ENCODE peak calls at places on chromosomes 6 and 20, in seven cellular contexts. One of them, this sample, is unnamed.

GRCh38 chr6:24524801-24525200 is 30.0 kb downstream of the ALDH5A1 start:
- DNase-seq in prostate gland: no peak
- DNase-seq in ovary: no peak
- DNase-seq in body of pancreas: no peak
- DNase-seq in H9: peak; percentile 37
- DNase-seq in left ventricle myocardium inferior: no peak
- DNase-seq in breast epithelium: no peak
- DNase-seq in this sample: no peak

GRCh38 chr6:53926505-53926904 is 131.7 kb downstream of the LRRC1 start:
- DNase-seq in prostate gland: no peak
- DNase-seq in ovary: no peak
- DNase-seq in body of pancreas: no peak
- DNase-seq in H9: no peak
- DNase-seq in left ventricle myocardium inferior: no peak
- DNase-seq in breast epithelium: no peak
- DNase-seq in this sample: no peak

GRCh38 chr6:9131616-9132015 is 696.3 kb upstream of the SLC35B3 start:
- DNase-seq in prostate gland: peak; percentile 43
- DNase-seq in ovary: no peak
- DNase-seq in body of pancreas: peak; percentile 64
- DNase-seq in H9: no peak
- DNase-seq in left ventricle myocardium inferior: no peak
- DNase-seq in breast epithelium: peak; percentile 55
- DNase-seq in this sample: peak; percentile 64

GRCh38 chr6:16064687-16065086 is 64.2 kb upstream of the MYLIP start:
- DNase-seq in prostate gland: no peak
- DNase-seq in ovary: no peak
- DNase-seq in body of pancreas: no peak
- DNase-seq in H9: peak; percentile 87
- DNase-seq in left ventricle myocardium inferior: no peak
- DNase-seq in breast epithelium: no peak
- DNase-seq in this sample: no peak

GRCh38 chr6:82385102-82385501 is 21.5 kb downstream of the TPBG start:
- DNase-seq in prostate gland: no peak
- DNase-seq in ovary: no peak
- DNase-seq in body of pancreas: no peak
- DNase-seq in H9: no peak
- DNase-seq in left ventricle myocardium inferior: no peak
- DNase-seq in breast epithelium: no peak
- DNase-seq in this sample: no peak

GRCh38 chr6:126388235-126388634 is 48.3 kb downstream of the CENPW start:
- DNase-seq in prostate gland: no peak
- DNase-seq in ovary: no peak
- DNase-seq in body of pancreas: no peak
- DNase-seq in H9: no peak
- DNase-seq in left ventricle myocardium inferior: no peak
- DNase-seq in breast epithelium: no peak
- DNase-seq in this sample: no peak

GRCh38 chr6:146543940-146544661 is 468 bp downstream of the RAB32 start:
- DNase-seq in prostate gland: peak; percentile 11
- DNase-seq in ovary: peak; percentile 39
- DNase-seq in body of pancreas: peak; percentile 62
- DNase-seq in H9: peak; percentile 54
- DNase-seq in left ventricle myocardium inferior: peak; percentile 30
- DNase-seq in breast epithelium: peak; percentile 51
- DNase-seq in this sample: peak; percentile 71

GRCh38 chr6:46990031-46990644 is 52.0 kb downstream of the ADGRF1 start:
- DNase-seq in prostate gland: no peak
- DNase-seq in ovary: no peak
- DNase-seq in body of pancreas: no peak
- DNase-seq in H9: no peak
- DNase-seq in left ventricle myocardium inferior: peak; percentile 23
- DNase-seq in breast epithelium: no peak
- DNase-seq in this sample: no peak

GRCh38 chr6:81051952-81052351 is 700.5 kb downstream of the TENT5A start:
- DNase-seq in prostate gland: no peak
- DNase-seq in ovary: no peak
- DNase-seq in body of pancreas: no peak
- DNase-seq in H9: peak; percentile 38
- DNase-seq in left ventricle myocardium inferior: no peak
- DNase-seq in breast epithelium: no peak
- DNase-seq in this sample: no peak

GRCh38 chr20:48944663-48945297 is 23.3 kb downstream of the ARFGEF2 start:
- DNase-seq in prostate gland: no peak
- DNase-seq in ovary: no peak
- DNase-seq in body of pancreas: no peak
- DNase-seq in H9: no peak
- DNase-seq in left ventricle myocardium inferior: no peak
- DNase-seq in breast epithelium: no peak
- DNase-seq in this sample: no peak

GRCh38 chr6:144467153-144467762 is 182.1 kb downstream of the UTRN start:
- DNase-seq in prostate gland: no peak
- DNase-seq in ovary: no peak
- DNase-seq in body of pancreas: no peak
- DNase-seq in H9: peak; percentile 26
- DNase-seq in left ventricle myocardium inferior: no peak
- DNase-seq in breast epithelium: no peak
- DNase-seq in this sample: no peak

GRCh38 chr6:3849681-3850450 is 693 bp downstream of the FAM50B start:
- DNase-seq in prostate gland: no peak
- DNase-seq in ovary: peak; percentile 25
- DNase-seq in body of pancreas: peak; percentile 57
- DNase-seq in H9: peak; percentile 37
- DNase-seq in left ventricle myocardium inferior: peak; percentile 26
- DNase-seq in breast epithelium: no peak
- DNase-seq in this sample: peak; percentile 59

GRCh38 chr6:24205020-24205492 is 79.0 kb downstream of the NRSN1 start:
- DNase-seq in prostate gland: no peak
- DNase-seq in ovary: no peak
- DNase-seq in body of pancreas: no peak
- DNase-seq in H9: no peak
- DNase-seq in left ventricle myocardium inferior: no peak
- DNase-seq in breast epithelium: no peak
- DNase-seq in this sample: no peak

GRCh38 chr20:1637755-1638154 is 17.9 kb upstream of the SIRPB1 start:
- DNase-seq in prostate gland: no peak
- DNase-seq in ovary: no peak
- DNase-seq in body of pancreas: no peak
- DNase-seq in H9: no peak
- DNase-seq in left ventricle myocardium inferior: no peak
- DNase-seq in breast epithelium: no peak
- DNase-seq in this sample: no peak

GRCh38 chr6:148629197-148629909 is 117.5 kb upstream of the UST start:
- DNase-seq in prostate gland: no peak
- DNase-seq in ovary: peak; percentile 24
- DNase-seq in body of pancreas: no peak
- DNase-seq in H9: no peak
- DNase-seq in left ventricle myocardium inferior: no peak
- DNase-seq in breast epithelium: no peak
- DNase-seq in this sample: no peak

GRCh38 chr6:41694815-41695536 is 40.4 kb downstream of the TFEB start:
- DNase-seq in prostate gland: no peak
- DNase-seq in ovary: no peak
- DNase-seq in body of pancreas: no peak
- DNase-seq in H9: no peak
- DNase-seq in left ventricle myocardium inferior: no peak
- DNase-seq in breast epithelium: no peak
- DNase-seq in this sample: no peak

GRCh38 chr6:100269189-100269588 is 195.5 kb downstream of the SIM1 start:
- DNase-seq in prostate gland: no peak
- DNase-seq in ovary: no peak
- DNase-seq in body of pancreas: no peak
- DNase-seq in H9: no peak
- DNase-seq in left ventricle myocardium inferior: no peak
- DNase-seq in breast epithelium: no peak
- DNase-seq in this sample: no peak

DNA sequence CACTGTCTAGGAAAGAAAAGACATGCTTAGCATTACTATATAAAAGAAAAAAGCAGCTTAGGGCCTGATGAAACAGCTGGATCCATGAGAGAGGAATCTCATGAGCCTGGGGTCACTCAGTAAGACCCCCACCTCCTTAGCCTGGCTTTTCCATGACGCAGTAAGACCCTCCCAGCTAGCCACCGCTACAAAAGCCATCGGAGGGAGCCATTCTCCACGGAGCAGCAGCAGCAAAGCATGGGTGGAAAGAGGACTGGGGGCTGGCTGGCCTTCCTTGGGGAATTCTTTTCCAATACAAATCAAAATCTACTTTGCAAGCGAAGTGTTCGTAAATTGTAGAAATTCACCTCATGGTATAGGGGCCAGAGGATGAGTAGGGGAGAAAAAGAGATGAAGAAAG is 91.8 kb downstream of the SOD2 start:
- DNase-seq in prostate gland: no peak
- DNase-seq in ovary: no peak
- DNase-seq in body of pancreas: no peak
- DNase-seq in H9: no peak
- DNase-seq in left ventricle myocardium inferior: no peak
- DNase-seq in breast epithelium: no peak
- DNase-seq in this sample: no peak
- H3K9me3 ChIP-seq in prostate gland: no peaks in the 10 kb centered on the region
- H3K9me3 ChIP-seq in ovary: no peaks in the 10 kb centered on the region
- H3K9me3 ChIP-seq in body of pancreas: no peaks in the 10 kb centered on the region
- H3K9me3 ChIP-seq in H9: no peaks in the 10 kb centered on the region
- H3K9me3 ChIP-seq in left ventricle myocardium inferior: no peaks in the 10 kb centered on the region
- H3K9me3 ChIP-seq in breast epithelium: no peaks in the 10 kb centered on the region
- H3K9me3 ChIP-seq in this sample: no peaks in the 10 kb centered on the region

DNA sequence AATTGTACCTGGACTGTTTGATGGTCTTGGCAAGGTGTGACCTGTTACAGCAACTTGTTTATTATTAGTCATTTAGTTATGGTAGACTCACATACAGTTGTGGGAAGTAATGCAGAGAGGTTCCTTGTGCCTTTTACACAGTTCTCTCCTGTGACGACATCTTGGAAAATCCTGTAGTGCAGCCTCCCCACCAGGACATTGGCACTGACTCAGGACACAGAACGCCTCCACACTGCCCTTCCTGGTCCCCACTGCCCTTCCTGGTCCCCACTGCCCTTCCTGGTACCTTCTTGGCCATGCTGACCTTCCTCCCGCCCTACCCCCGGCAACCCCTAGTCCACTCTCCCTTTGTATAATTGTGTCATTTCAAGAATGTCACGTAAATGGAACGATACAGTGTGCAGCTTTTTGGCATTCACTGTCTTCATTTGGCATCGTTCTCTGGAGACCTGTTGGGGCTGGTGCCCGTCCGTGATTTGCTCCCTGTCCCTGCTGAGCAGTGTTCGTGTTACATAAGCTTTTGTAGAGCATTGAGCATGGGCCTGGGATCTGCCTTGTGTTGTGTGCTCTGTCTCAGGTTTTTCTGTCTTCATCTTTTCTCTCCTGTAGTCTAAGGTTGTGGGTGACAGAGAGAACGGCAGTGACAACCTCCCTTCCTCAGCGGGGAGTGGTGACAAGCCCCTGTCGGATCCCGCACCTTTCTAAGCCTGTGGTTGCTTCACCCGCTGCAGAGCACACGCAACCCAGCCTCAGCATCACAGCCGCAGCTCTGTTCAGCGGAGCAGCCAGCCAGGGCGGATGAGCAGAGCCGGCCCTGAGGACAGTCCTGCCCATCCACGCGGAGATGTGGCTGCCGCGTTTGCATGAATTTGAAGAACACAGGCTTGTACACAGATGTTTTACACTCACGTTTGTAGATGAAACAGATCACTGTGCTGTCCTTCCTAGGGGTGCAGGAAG is 5.4 kb upstream of the DNAJC5 start:
- DNase-seq in prostate gland: peak; percentile 62
- DNase-seq in ovary: no peak
- DNase-seq in body of pancreas: no peak
- DNase-seq in H9: no peak
- DNase-seq in left ventricle myocardium inferior: no peak
- DNase-seq in breast epithelium: no peak
- DNase-seq in this sample: no peak
- H3K4me1 ChIP-seq in prostate gland: peaks cover 15% of the 10 kb centered on the region
- H3K4me1 ChIP-seq in ovary: peaks cover 3% of the 10 kb centered on the region
- H3K4me1 ChIP-seq in body of pancreas: peaks cover 8% of the 10 kb centered on the region
- H3K4me1 ChIP-seq in H9: no peaks in the 10 kb centered on the region
- H3K4me1 ChIP-seq in left ventricle myocardium inferior: peaks cover 13% of the 10 kb centered on the region
- H3K4me1 ChIP-seq in breast epithelium: peaks cover 13% of the 10 kb centered on the region
- H3K4me1 ChIP-seq in this sample: peaks cover 7% of the 10 kb centered on the region

DNA sequence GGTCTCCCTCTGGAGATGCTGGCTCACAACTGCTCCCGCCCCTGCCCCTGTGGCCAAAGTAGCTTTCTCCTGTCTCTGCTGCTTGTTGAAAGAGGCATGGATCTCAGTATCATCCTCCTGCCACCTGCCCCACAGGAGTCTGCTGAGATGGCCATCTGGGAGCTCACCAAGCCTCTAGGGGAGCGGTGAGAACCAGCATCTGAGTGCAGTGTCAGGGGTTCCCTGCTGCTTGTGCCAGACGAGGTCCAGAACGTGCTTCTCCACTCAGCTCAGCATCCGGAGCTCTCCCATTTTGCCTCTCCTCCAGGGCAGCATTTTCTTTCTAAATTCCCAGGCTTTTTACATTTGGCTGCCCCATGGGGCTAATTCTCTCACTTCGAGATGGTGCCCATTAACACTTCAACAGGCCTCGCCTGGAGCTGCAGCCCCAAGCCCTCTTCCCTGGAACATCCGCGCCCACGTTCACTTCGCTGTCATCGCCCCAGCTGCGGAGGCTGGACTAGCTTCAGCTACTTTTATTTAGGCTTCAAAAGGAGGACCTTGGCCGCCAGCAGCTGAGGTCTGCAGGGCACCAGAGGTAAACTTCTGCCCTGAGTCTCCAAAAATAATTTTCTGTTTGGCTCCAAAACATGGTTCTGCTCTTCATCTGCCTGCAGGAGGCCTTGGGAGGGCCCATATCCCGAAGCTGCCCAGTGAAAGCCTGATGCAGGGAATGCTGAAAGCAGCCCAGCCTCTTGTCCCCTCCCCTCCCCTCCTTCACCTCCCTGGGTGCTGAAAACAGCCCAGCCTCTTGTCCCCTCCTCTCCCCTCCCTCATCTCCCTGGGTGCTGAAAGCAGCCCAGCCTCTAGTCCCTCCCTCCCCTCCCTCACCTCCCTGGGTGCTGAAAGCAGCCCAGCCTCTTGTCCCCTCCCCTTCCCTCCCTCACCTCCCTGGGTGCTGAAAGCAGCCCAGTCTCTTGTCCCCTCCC is 25.2 kb upstream of the MLN start:
- DNase-seq in prostate gland: no peak
- DNase-seq in ovary: peak; percentile 35
- DNase-seq in body of pancreas: no peak
- DNase-seq in H9: no peak
- DNase-seq in left ventricle myocardium inferior: no peak
- DNase-seq in breast epithelium: no peak
- DNase-seq in this sample: peak; percentile 21
- H3K27me3 ChIP-seq in prostate gland: no peaks in the 10 kb centered on the region
- H3K27me3 ChIP-seq in ovary: no peaks in the 10 kb centered on the region
- H3K27me3 ChIP-seq in body of pancreas: no peaks in the 10 kb centered on the region
- H3K27me3 ChIP-seq in H9: no peaks in the 10 kb centered on the region
- H3K27me3 ChIP-seq in left ventricle myocardium inferior: peaks cover 68% of the 10 kb centered on the region
- H3K27me3 ChIP-seq in breast epithelium: peaks cover 10% of the 10 kb centered on the region
- H3K27me3 ChIP-seq in this sample: peaks cover 15% of the 10 kb centered on the region

GRCh38 chr20:59750209-59750840 is 146.0 kb downstream of the PHACTR3 start:
- DNase-seq in prostate gland: no peak
- DNase-seq in ovary: no peak
- DNase-seq in body of pancreas: no peak
- DNase-seq in H9: no peak
- DNase-seq in left ventricle myocardium inferior: no peak
- DNase-seq in breast epithelium: no peak
- DNase-seq in this sample: no peak
- H3K9me3 ChIP-seq in prostate gland: no peaks in the 10 kb centered on the region
- H3K9me3 ChIP-seq in ovary: no peaks in the 10 kb centered on the region
- H3K9me3 ChIP-seq in body of pancreas: no peaks in the 10 kb centered on the region
- H3K9me3 ChIP-seq in H9: no peaks in the 10 kb centered on the region
- H3K9me3 ChIP-seq in left ventricle myocardium inferior: no peaks in the 10 kb centered on the region
- H3K9me3 ChIP-seq in breast epithelium: no peaks in the 10 kb centered on the region
- H3K9me3 ChIP-seq in this sample: no peaks in the 10 kb centered on the region